ENCODE peak calls at places on chromosomes 16 and 17, in nine cellular contexts. One of them, this sample, is unnamed. For H3K9me3, the result is how much of the 10 kb centered on the place peaks cover.

GRCh38 chr17:16085066-16085699 is 85.6 kb downstream of the TTC19 start:
- DNase-seq in cardiac muscle cell: peak
- DNase-seq in transverse colon: no peak
- DNase-seq in HCT116: no peak
- DNase-seq in fibroblast of lung: peak
- DNase-seq in left lung: no peak
- DNase-seq in thoracic aorta: no peak
- DNase-seq in left ventricle myocardium inferior: no peak
- DNase-seq in adipocyte: peak
- DNase-seq in this sample: no peak

GRCh38 chr16:86457621-86458456 is 52.5 kb upstream of the FOXF1 start:
- DNase-seq in cardiac muscle cell: peak
- DNase-seq in adipocyte: peak
- DNase-seq in HCT116: no peak
- DNase-seq in fibroblast of lung: peak
- DNase-seq in left lung: no peak
- DNase-seq in left ventricle myocardium inferior: no peak
- DNase-seq in transverse colon: peak
- DNase-seq in thoracic aorta: peak
- DNase-seq in this sample: no peak

GRCh38 chr17:42980766-42981397 is 517 bp downstream of the RUNDC1 start:
- DNase-seq in fibroblast of lung: peak
- DNase-seq in left lung: peak
- DNase-seq in adipocyte: peak
- DNase-seq in cardiac muscle cell: peak
- DNase-seq in left ventricle myocardium inferior: peak
- DNase-seq in HCT116: peak
- DNase-seq in transverse colon: peak
- DNase-seq in thoracic aorta: no peak
- DNase-seq in this sample: peak

GRCh38 chr17:66437466-66438026 is 135.1 kb downstream of the PRKCA start:
- DNase-seq in HCT116: no peak
- DNase-seq in adipocyte: no peak
- DNase-seq in transverse colon: no peak
- DNase-seq in left ventricle myocardium inferior: no peak
- DNase-seq in fibroblast of lung: no peak
- DNase-seq in thoracic aorta: no peak
- DNase-seq in left lung: no peak
- DNase-seq in cardiac muscle cell: peak
- DNase-seq in this sample: no peak

GRCh38 chr17:19752216-19753048 is 4.3 kb upstream of the ALDH3A1 start:
- DNase-seq in transverse colon: no peak
- DNase-seq in adipocyte: no peak
- DNase-seq in fibroblast of lung: no peak
- DNase-seq in HCT116: no peak
- DNase-seq in thoracic aorta: no peak
- DNase-seq in cardiac muscle cell: no peak
- DNase-seq in left lung: no peak
- DNase-seq in left ventricle myocardium inferior: no peak
- DNase-seq in this sample: no peak

GRCh38 chr16:24203675-24204074 is 52.5 kb upstream of the CACNG3 start:
- DNase-seq in left ventricle myocardium inferior: no peak
- DNase-seq in HCT116: no peak
- DNase-seq in fibroblast of lung: no peak
- DNase-seq in left lung: no peak
- DNase-seq in adipocyte: no peak
- DNase-seq in transverse colon: no peak
- DNase-seq in thoracic aorta: no peak
- DNase-seq in cardiac muscle cell: no peak
- DNase-seq in this sample: no peak

GRCh38 chr16:81946206-81946605 is 65.1 kb downstream of the SDR42E1 start:
- DNase-seq in fibroblast of lung: peak
- DNase-seq in cardiac muscle cell: peak
- DNase-seq in adipocyte: no peak
- DNase-seq in transverse colon: no peak
- DNase-seq in left ventricle myocardium inferior: no peak
- DNase-seq in HCT116: no peak
- DNase-seq in thoracic aorta: no peak
- DNase-seq in left lung: no peak
- DNase-seq in this sample: no peak

GRCh38 chr16:64346080-64346479 is 775.8 kb downstream of the CDH11 start:
- DNase-seq in HCT116: no peak
- DNase-seq in left ventricle myocardium inferior: no peak
- DNase-seq in thoracic aorta: no peak
- DNase-seq in fibroblast of lung: no peak
- DNase-seq in left lung: no peak
- DNase-seq in transverse colon: no peak
- DNase-seq in cardiac muscle cell: no peak
- DNase-seq in adipocyte: no peak
- DNase-seq in this sample: no peak

GRCh38 chr16:31333686-31334649 is 21.0 kb upstream of the ITGAX start:
- DNase-seq in thoracic aorta: no peak
- DNase-seq in fibroblast of lung: no peak
- DNase-seq in left ventricle myocardium inferior: no peak
- DNase-seq in transverse colon: no peak
- DNase-seq in adipocyte: no peak
- DNase-seq in HCT116: peak
- DNase-seq in cardiac muscle cell: peak
- DNase-seq in left lung: no peak
- DNase-seq in this sample: peak

GRCh38 chr17:19626079-19626478 is 22.5 kb upstream of the ALDH3A2 start:
- DNase-seq in thoracic aorta: no peak
- DNase-seq in left lung: no peak
- DNase-seq in left ventricle myocardium inferior: no peak
- DNase-seq in adipocyte: no peak
- DNase-seq in cardiac muscle cell: no peak
- DNase-seq in HCT116: no peak
- DNase-seq in fibroblast of lung: no peak
- DNase-seq in transverse colon: no peak
- DNase-seq in this sample: no peak

GRCh38 chr16:3590736-3591435 is 13.7 kb upstream of the NLRC3 start:
- DNase-seq in thoracic aorta: no peak
- DNase-seq in cardiac muscle cell: no peak
- DNase-seq in transverse colon: no peak
- DNase-seq in fibroblast of lung: no peak
- DNase-seq in left lung: peak
- DNase-seq in adipocyte: no peak
- DNase-seq in HCT116: no peak
- DNase-seq in left ventricle myocardium inferior: no peak
- DNase-seq in this sample: no peak

GRCh38 chr17:42680331-42680808 is 1.3 kb downstream of the CCR10 start:
- DNase-seq in left ventricle myocardium inferior: no peak
- DNase-seq in transverse colon: peak
- DNase-seq in cardiac muscle cell: no peak
- DNase-seq in HCT116: no peak
- DNase-seq in thoracic aorta: no peak
- DNase-seq in adipocyte: no peak
- DNase-seq in left lung: no peak
- DNase-seq in fibroblast of lung: peak
- DNase-seq in this sample: peak

GRCh38 chr16:85072947-85073346 is 39.3 kb downstream of the CIBAR2 start:
- DNase-seq in adipocyte: no peak
- DNase-seq in cardiac muscle cell: peak
- DNase-seq in left ventricle myocardium inferior: peak
- DNase-seq in fibroblast of lung: peak
- DNase-seq in left lung: no peak
- DNase-seq in transverse colon: no peak
- DNase-seq in thoracic aorta: no peak
- DNase-seq in HCT116: no peak
- DNase-seq in this sample: no peak

GRCh38 chr17:59837362-59838195 is 55.2 kb downstream of the TUBD1 start:
- DNase-seq in thoracic aorta: peak
- DNase-seq in cardiac muscle cell: peak
- DNase-seq in left lung: peak
- DNase-seq in left ventricle myocardium inferior: no peak
- DNase-seq in HCT116: peak
- DNase-seq in adipocyte: peak
- DNase-seq in transverse colon: peak
- DNase-seq in fibroblast of lung: peak
- DNase-seq in this sample: no peak

GRCh38 chr17:52995127-52995526 is 827.6 kb upstream of the KIF2B start:
- DNase-seq in cardiac muscle cell: no peak
- DNase-seq in HCT116: no peak
- DNase-seq in left lung: no peak
- DNase-seq in left ventricle myocardium inferior: no peak
- DNase-seq in thoracic aorta: no peak
- DNase-seq in transverse colon: no peak
- DNase-seq in adipocyte: no peak
- DNase-seq in fibroblast of lung: no peak
- DNase-seq in this sample: no peak

GRCh38 chr17:64641499-64641898 is 20.6 kb downstream of the SMURF2 start:
- DNase-seq in transverse colon: no peak
- DNase-seq in fibroblast of lung: peak
- DNase-seq in left lung: no peak
- DNase-seq in thoracic aorta: no peak
- DNase-seq in left ventricle myocardium inferior: no peak
- DNase-seq in cardiac muscle cell: peak
- DNase-seq in HCT116: no peak
- DNase-seq in adipocyte: peak
- DNase-seq in this sample: peak

GRCh38 chr16:3017806-3018506 is at the start of gene CLDN6:
- DNase-seq in adipocyte: no peak
- DNase-seq in cardiac muscle cell: no peak
- DNase-seq in HCT116: no peak
- DNase-seq in left ventricle myocardium inferior: no peak
- DNase-seq in fibroblast of lung: no peak
- DNase-seq in transverse colon: peak
- DNase-seq in thoracic aorta: no peak
- DNase-seq in left lung: no peak
- DNase-seq in this sample: no peak

GRCh38 chr16:83004868-83005652 is 378.3 kb downstream of the CDH13 start:
- DNase-seq in adipocyte: no peak
- DNase-seq in transverse colon: no peak
- DNase-seq in left lung: no peak
- DNase-seq in thoracic aorta: no peak
- DNase-seq in fibroblast of lung: no peak
- DNase-seq in cardiac muscle cell: no peak
- DNase-seq in HCT116: no peak
- DNase-seq in left ventricle myocardium inferior: no peak
- DNase-seq in this sample: no peak

GRCh38 chr16:22933173-22933572 is 119.2 kb downstream of the HS3ST2 start:
- DNase-seq in transverse colon: no peak
- DNase-seq in cardiac muscle cell: peak
- DNase-seq in fibroblast of lung: no peak
- DNase-seq in thoracic aorta: no peak
- DNase-seq in left ventricle myocardium inferior: no peak
- DNase-seq in HCT116: no peak
- DNase-seq in adipocyte: no peak
- DNase-seq in left lung: no peak
- DNase-seq in this sample: no peak

GRCh38 chr16:31167315-31167714 is 12.6 kb upstream of the FUS start:
- DNase-seq in left ventricle myocardium inferior: no peak
- DNase-seq in cardiac muscle cell: no peak
- DNase-seq in HCT116: no peak
- DNase-seq in thoracic aorta: no peak
- DNase-seq in transverse colon: no peak
- DNase-seq in fibroblast of lung: no peak
- DNase-seq in left lung: no peak
- DNase-seq in adipocyte: no peak
- DNase-seq in this sample: no peak

GRCh38 chr17:79833110-79833450 is 6.2 kb downstream of the CBX4 start:
- DNase-seq in left lung: no peak
- DNase-seq in cardiac muscle cell: no peak
- DNase-seq in left ventricle myocardium inferior: no peak
- DNase-seq in HCT116: no peak
- DNase-seq in adipocyte: no peak
- DNase-seq in thoracic aorta: no peak
- DNase-seq in transverse colon: no peak
- DNase-seq in fibroblast of lung: no peak
- DNase-seq in this sample: no peak
- H3K9me3 ChIP-seq in left lung: under half
- H3K9me3 ChIP-seq in cardiac muscle cell: under half
- H3K9me3 ChIP-seq in left ventricle myocardium inferior: under half
- H3K9me3 ChIP-seq in HCT116: under half
- H3K9me3 ChIP-seq in adipocyte: under half
- H3K9me3 ChIP-seq in thoracic aorta: under half
- H3K9me3 ChIP-seq in transverse colon: under half
- H3K9me3 ChIP-seq in fibroblast of lung: under half
- H3K9me3 ChIP-seq in this sample: under half

GRCh38 chr16:15427648-15428239 is 6.6 kb upstream of the BMERB1 start:
- DNase-seq in fibroblast of lung: peak
- DNase-seq in adipocyte: peak
- DNase-seq in transverse colon: peak
- DNase-seq in thoracic aorta: peak
- DNase-seq in left ventricle myocardium inferior: peak
- DNase-seq in cardiac muscle cell: peak
- DNase-seq in left lung: peak
- DNase-seq in HCT116: peak
- DNase-seq in this sample: peak
- H3K4me3 ChIP-seq in fibroblast of lung: peak
- H3K4me3 ChIP-seq in adipocyte: peak
- H3K4me3 ChIP-seq in transverse colon: no peak
- H3K4me3 ChIP-seq in thoracic aorta: peak
- H3K4me3 ChIP-seq in left ventricle myocardium inferior: peak
- H3K4me3 ChIP-seq in cardiac muscle cell: no peak
- H3K4me3 ChIP-seq in left lung: no peak
- H3K4me3 ChIP-seq in HCT116: no peak
- H3K4me3 ChIP-seq in this sample: no peak

DNA sequence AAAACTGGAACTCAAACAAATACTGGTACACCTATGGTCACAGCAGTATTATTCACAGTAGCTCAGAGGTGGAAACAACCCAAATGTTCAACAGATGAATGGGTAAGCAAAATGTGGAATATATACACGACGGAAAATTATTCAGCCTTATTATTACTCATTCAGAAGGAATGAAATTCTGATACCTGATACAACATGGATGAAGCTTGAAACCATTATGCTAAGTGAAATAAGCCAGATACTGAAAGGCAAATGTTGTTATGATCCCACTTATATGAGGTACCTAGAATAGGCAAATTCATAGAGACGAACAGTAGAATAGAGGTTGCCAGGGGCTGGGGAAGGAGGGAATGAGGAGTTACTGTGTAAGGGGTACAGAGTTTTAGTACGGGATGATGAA is 27.1 kb upstream of the MYLK3 start:
- DNase-seq in left ventricle myocardium inferior: no peak
- DNase-seq in HCT116: no peak
- DNase-seq in transverse colon: no peak
- DNase-seq in left lung: no peak
- DNase-seq in thoracic aorta: no peak
- DNase-seq in cardiac muscle cell: no peak
- DNase-seq in adipocyte: no peak
- DNase-seq in fibroblast of lung: peak
- DNase-seq in this sample: no peak
- H3K9me3 ChIP-seq in left ventricle myocardium inferior: under half
- H3K9me3 ChIP-seq in HCT116: under half
- H3K9me3 ChIP-seq in transverse colon: under half
- H3K9me3 ChIP-seq in left lung: under half
- H3K9me3 ChIP-seq in thoracic aorta: under half
- H3K9me3 ChIP-seq in cardiac muscle cell: under half
- H3K9me3 ChIP-seq in adipocyte: under half
- H3K9me3 ChIP-seq in fibroblast of lung: under half
- H3K9me3 ChIP-seq in this sample: under half

DNA sequence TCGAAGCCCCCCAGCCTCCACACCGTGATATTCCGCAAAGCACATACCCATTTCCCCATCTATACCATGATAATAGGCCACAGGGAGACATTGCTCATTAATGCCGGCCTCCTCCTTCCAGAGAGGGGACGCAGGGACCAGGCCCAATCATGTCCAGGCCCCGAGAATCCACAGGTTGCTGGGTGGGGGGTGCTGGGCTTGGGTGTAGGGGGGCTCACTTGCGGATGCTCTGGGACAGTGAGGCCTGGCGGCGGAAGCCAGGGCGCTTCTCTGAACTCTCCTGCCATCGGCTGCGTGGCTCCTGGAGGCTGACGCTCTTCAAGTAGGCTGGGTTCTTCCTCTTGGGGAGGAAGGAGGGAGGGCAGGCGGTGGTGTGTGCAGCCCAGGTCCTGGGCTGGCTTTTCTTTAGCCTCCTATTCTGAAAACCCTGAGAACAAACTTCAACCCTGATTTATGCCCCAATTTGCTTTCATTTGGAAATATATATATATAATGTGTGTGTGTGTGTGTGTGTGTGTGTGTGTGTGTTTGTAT is 12.2 kb downstream of the AANAT start:
- DNase-seq in thoracic aorta: no peak
- DNase-seq in left lung: no peak
- DNase-seq in cardiac muscle cell: no peak
- DNase-seq in transverse colon: no peak
- DNase-seq in fibroblast of lung: no peak
- DNase-seq in left ventricle myocardium inferior: no peak
- DNase-seq in adipocyte: no peak
- DNase-seq in HCT116: no peak
- DNase-seq in this sample: no peak
- H3K4me3 ChIP-seq in thoracic aorta: no peak
- H3K4me3 ChIP-seq in left lung: no peak
- H3K4me3 ChIP-seq in cardiac muscle cell: no peak
- H3K4me3 ChIP-seq in transverse colon: no peak
- H3K4me3 ChIP-seq in fibroblast of lung: no peak
- H3K4me3 ChIP-seq in left ventricle myocardium inferior: no peak
- H3K4me3 ChIP-seq in adipocyte: no peak
- H3K4me3 ChIP-seq in HCT116: no peak
- H3K4me3 ChIP-seq in this sample: no peak